ENCODE peak calls at places on chromosomes 3 and 15, in seven cellular contexts. C, H, N, F, M, K and A are unnamed samples.
A peak's percentile ranks its signal among the peaks of the same experiment; 100 is the strongest.

GRCh38 chr15:67967871-67968423 is 86.2 kb upstream of the PIAS1 start:
- DNase-seq in N (peak; percentile 27), M (peak; percentile 77), H (no peak), K (no peak), F (no peak), C (no peak), A (no peak)

GRCh38 chr15:101000271-101000681 is 81.1 kb downstream of the LRRK1 start:
- DNase-seq in F (no peak), N (no peak), K (no peak), M (no peak), H (no peak), C (no peak), A (no peak)

GRCh38 chr3:148631124-148631903 is 66.4 kb upstream of the AGTR1 start:
- DNase-seq in F (no peak), N (no peak), M (no peak), C (no peak), H (no peak), K (no peak), A (no peak)

GRCh38 chr3:185796431-185797107 is 28.3 kb downstream of the IGF2BP2 start:
- DNase-seq in H (no peak), C (no peak), M (no peak), N (peak; percentile 98), F (peak; percentile 97), K (no peak), A (no peak)

GRCh38 chr3:125219261-125219701 is 6.7 kb upstream of the SLC12A8 start:
- DNase-seq in M (no peak), K (no peak), C (no peak), F (no peak), N (no peak), H (no peak), A (no peak)

GRCh38 chr15:81061490-81062235 is 60.9 kb downstream of the TLNRD1 start:
- DNase-seq in F (no peak), M (no peak), K (no peak), C (no peak), N (no peak), H (no peak), A (no peak)

GRCh38 chr3:151926956-151927355 is 53.5 kb downstream of the SUCNR1 start:
- DNase-seq in M (no peak), F (no peak), N (peak; percentile 60), K (peak; percentile 68), H (peak; percentile 26), C (no peak), A (no peak)

GRCh38 chr15:72398648-72399047 is 543 bp downstream of the TMEM202 start:
- DNase-seq in N (no peak), M (no peak), F (no peak), H (no peak), K (no peak), C (no peak), A (no peak)

GRCh38 chr15:74799255-74799842 is 13.3 kb upstream of the LMAN1L start:
- DNase-seq in H (no peak), N (no peak), M (no peak), F (no peak), K (no peak), C (no peak), A (peak; percentile 30)

GRCh38 chr3:192408721-192409151 is 318.6 kb downstream of the FGF12 start:
- DNase-seq in K (no peak), M (no peak), F (no peak), C (no peak), H (no peak), N (peak; percentile 2), A (no peak)

GRCh38 chr15:43514241-43515057 is 3.0 kb upstream of the MAP1A start:
- DNase-seq in C (no peak), H (no peak), F (no peak), M (peak; percentile 76), K (no peak), N (no peak), A (peak; percentile 14)

GRCh38 chr3:183158552-183159006 is 4.0 kb downstream of the LAMP3 start:
- DNase-seq in F (no peak), N (peak; percentile 86), K (no peak), M (no peak), H (no peak), C (no peak), A (no peak)

GRCh38 chr3:78839710-78840109 is 928.1 kb downstream of the ROBO1 start:
- DNase-seq in N (no peak), C (no peak), H (no peak), K (no peak), F (no peak), M (no peak), A (no peak)

GRCh38 chr3:26312826-26313225 is 309.7 kb upstream of the LRRC3B start:
- DNase-seq in C (no peak), H (no peak), N (no peak), F (no peak), K (no peak), M (no peak), A (no peak)

GRCh38 chr3:73215286-73215685 is 153.8 kb downstream of the EBLN2 start:
- DNase-seq in F (no peak), M (no peak), N (no peak), C (no peak), H (no peak), K (peak; percentile 28), A (no peak)

GRCh38 chr3:162170581-162170980 is 674.0 kb downstream of the OTOL1 start:
- DNase-seq in F (no peak), H (no peak), M (no peak), C (no peak), N (no peak), K (no peak), A (no peak)

GRCh38 chr3:119586707-119587317 is 7.5 kb downstream of the ADPRH start:
- DNase-seq in C (no peak), N (no peak), M (no peak), K (no peak), F (no peak), H (no peak), A (peak; percentile 9)

GRCh38 chr3:50237754-50238548 is 1.9 kb downstream of the GNAI2 start:
- DNase-seq in F (no peak), K (peak; percentile 71), H (peak; percentile 67), N (peak; percentile 88), M (peak; percentile 87), C (no peak), A (peak; percentile 73)

GRCh38 chr3:70550723-70551319 is 238.4 kb upstream of the MDFIC2 start:
- DNase-seq in C (no peak), F (no peak), M (peak; percentile 65), K (peak; percentile 33), N (peak; percentile 45), H (no peak), A (no peak)

GRCh38 chr3:94036909-94037507 is 8.6 kb upstream of the STX19 start:
- DNase-seq in H (no peak), C (no peak), K (peak; percentile 32), M (no peak), N (peak; percentile 42), F (peak; percentile 35), A (no peak)

GRCh38 chr15:33152502-33153109 is 41.9 kb downstream of the FMN1 start:
- DNase-seq in F (no peak), C (peak; percentile 25), H (no peak), K (no peak), N (peak; percentile 77), M (no peak), A (no peak)

GRCh38 chr15:62112616-62113593 is 46.1 kb downstream of the C2CD4A start:
- DNase-seq in C (no peak), H (peak; percentile 58), N (peak; percentile 96), M (no peak), K (peak; percentile 86), F (no peak), A (no peak)

GRCh38 chr3:126128504-126129407 is 44.8 kb upstream of the SLC41A3 start:
- DNase-seq in M (peak; percentile 2), F (no peak), N (no peak), H (no peak), C (no peak), K (no peak), A (no peak)